ENCODE peak calls at places on chromosomes 16 and 17, in eight cellular contexts. D is GM12878, S is mammary epithelial cell, I is neural progenitor cell, P is H9, C is HCT116, G is fibroblast of lung, W is OCI-LY7. J is an unnamed sample.

GRCh38 chr17:75835315-75835987 is 8.8 kb downstream of the UNC13D start:
- DNase-seq in D (no peak), C (no peak), S (no peak), W (no peak), I (peak), P (no peak), G (no peak), J (no peak)

GRCh38 chr16:64866026-64866425 is 255.8 kb downstream of the CDH11 start:
- DNase-seq in W (no peak), C (no peak), P (no peak), D (no peak), G (peak), I (no peak), S (no peak), J (no peak)

GRCh38 chr16:30760577-30761426 is 1.1 kb downstream of the CFAP119 start:
- DNase-seq in G (no peak), S (no peak), C (no peak), P (no peak), W (no peak), D (no peak), I (no peak), J (no peak)

GRCh38 chr16:53511403-53512280 is 8.6 kb upstream of the AKTIP start:
- DNase-seq in P (no peak), W (no peak), I (no peak), S (no peak), D (no peak), C (no peak), G (no peak), J (peak)

GRCh38 chr17:78680436-78680835 is 101.6 kb downstream of the CYTH1 start:
- DNase-seq in C (no peak), S (no peak), I (no peak), D (no peak), P (no peak), W (no peak), G (peak), J (no peak)

GRCh38 chr17:863880-864279 is 81.7 kb downstream of the MRM3 start:
- DNase-seq in S (no peak), W (no peak), D (no peak), C (no peak), P (no peak), G (no peak), I (no peak), J (no peak)

GRCh38 chr16:80664798-80665197 is 124.0 kb downstream of the DYNLRB2 start:
- DNase-seq in S (peak), G (no peak), D (no peak), P (no peak), C (no peak), W (no peak), I (no peak), J (no peak)

GRCh38 chr17:79220715-79221291 is 146.2 kb downstream of the ENGASE start:
- DNase-seq in W (no peak), P (peak), C (no peak), S (no peak), I (peak), D (no peak), G (no peak), J (no peak)

GRCh38 chr16:89570342-89570923 is 5.1 kb upstream of the CPNE7 start:
- DNase-seq in W (no peak), P (no peak), G (no peak), S (no peak), D (no peak), I (no peak), C (no peak), J (no peak)

DNA sequence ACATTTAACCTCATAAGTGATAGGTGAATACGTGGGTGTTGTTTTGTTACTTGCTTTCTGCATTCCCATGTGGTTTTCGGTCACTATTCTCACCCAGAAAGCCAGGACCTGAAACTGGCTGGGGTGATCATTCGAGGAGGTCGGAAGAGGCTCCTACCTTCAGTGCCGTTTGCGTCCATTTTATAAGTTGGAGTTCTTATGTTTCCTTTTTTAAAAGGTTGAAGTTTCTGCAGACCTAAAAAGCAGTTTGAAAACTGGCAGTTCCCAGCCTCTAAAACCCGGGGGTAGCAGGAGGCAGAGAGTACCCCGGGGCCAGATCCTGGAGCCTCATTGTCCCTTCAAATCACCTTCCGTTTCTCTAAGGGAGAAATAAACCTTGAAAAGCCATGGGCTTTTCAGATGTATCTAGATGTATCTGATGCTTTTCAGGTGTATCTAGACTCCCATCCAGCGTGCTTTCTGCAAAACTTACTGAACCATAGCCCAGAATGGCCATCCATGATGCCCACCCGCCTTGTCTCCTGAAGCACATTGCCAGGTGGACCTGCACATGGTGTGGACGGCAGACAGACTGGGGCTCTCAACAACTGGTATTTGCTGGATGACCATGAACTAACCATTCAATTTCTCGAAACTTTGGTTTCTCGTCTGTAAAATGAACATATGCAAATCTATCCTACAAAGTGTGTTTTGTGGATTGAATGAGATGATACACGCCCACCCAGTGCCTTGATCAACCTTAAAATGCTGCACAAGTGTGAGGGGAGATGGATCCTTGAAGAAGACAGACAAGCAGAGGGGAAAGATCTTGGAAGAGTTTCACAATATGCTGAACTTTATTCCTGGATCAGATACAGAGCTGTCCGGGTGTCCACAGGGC is 1.3 kb downstream of the NLRC5 start:
- DNase-seq in D (no peak), C (no peak), G (no peak), S (no peak), I (no peak), P (no peak), W (no peak), J (no peak)
- H3K4me2 ChIP-seq in D (peak), C (peak), G (peak), S (peak), I (no peak), P (no peak), W (peak), J (peak)

DNA sequence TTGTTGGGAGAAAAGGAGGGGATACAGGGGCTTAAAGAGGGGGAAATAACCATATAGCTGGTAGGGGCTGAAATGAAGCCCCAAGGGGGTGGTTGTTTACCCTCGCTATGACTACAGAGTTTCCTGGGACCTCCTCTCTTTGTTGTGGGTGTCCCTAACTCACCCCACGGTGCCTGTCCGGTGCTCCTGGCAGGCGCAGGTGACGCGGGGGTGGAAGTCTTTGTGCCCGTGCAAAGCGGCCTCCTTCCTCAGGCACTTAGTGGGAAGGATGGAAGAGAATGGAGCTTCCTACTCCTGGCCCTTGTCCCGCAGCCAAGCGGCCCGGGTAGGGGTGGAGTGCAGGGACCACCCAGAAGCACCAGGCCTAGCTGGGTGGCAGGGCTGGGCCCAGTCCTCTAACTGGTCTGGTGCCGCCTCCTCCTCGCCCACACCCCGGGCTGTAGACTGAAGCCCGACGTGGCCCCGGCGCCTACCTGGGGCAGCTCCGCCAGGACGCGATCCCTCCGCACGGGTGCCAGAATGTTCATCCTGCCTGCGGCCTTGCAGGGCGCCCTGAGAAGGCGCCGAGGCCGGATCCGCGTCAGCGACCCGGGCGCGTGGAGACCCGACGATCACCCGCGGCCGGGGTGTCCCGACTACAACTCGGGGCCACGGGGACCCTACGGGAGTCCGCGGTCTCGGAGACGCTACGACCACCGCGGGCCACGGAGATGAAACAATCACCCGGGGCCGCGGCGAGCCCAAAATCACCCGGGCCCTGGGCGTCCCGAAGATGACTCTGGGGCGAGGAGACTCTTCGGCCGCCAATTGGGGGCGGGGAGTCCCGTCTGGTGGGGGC is 709 bp downstream of the RAB34 start:
- DNase-seq in W (no peak), D (no peak), S (peak), I (peak), C (no peak), G (peak), P (peak), J (no peak)
- H2AFZ ChIP-seq in W (no peak), D (peak), S (peak), I (peak), C (no peak), G (no peak), P (no peak), J (no peak)

DNA sequence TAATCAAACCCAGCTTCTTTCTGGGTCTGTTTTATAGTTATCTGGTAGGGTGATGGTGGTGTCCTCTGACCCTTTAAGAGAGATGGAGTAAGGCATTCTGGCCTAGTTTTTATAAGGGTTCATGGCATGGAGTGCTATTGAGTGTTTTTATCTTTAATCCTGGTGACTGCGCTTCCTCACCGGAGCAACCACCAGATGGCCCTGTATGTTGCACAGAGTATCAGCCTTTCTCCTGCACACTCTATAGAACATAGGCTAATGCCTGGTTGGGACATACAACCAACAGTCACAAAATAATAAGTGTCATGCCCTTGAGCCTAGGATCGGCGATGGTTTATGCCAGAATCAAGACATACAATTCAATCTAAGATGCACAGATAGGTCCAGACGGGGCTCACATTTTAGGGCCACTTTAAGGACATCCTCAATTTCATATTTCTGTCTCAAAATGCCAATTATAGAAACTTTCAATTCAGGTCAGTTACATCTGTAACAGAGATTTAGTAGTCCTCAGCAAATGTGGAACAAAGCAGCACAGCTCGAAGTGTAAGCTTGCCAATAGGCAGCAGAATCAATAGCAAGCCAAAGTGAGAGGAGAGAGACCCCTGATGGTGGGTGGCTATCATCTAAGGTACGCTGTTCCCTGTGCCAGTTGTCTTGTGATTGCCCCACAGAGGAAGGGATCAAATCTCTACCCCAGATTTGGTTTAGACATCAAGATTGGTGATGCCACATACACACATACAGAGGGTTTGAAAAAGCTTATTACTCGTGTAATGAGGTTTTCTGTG is 37.2 kb upstream of the HOXB9 start:
- DNase-seq in I (no peak), W (no peak), D (no peak), P (no peak), G (no peak), S (no peak), C (no peak), J (no peak)
- TF ChIP-seq CTCF in I (peak), W (peak), D (peak), P (peak), G (no peak), S (no peak), C (peak), J (peak)

DNA sequence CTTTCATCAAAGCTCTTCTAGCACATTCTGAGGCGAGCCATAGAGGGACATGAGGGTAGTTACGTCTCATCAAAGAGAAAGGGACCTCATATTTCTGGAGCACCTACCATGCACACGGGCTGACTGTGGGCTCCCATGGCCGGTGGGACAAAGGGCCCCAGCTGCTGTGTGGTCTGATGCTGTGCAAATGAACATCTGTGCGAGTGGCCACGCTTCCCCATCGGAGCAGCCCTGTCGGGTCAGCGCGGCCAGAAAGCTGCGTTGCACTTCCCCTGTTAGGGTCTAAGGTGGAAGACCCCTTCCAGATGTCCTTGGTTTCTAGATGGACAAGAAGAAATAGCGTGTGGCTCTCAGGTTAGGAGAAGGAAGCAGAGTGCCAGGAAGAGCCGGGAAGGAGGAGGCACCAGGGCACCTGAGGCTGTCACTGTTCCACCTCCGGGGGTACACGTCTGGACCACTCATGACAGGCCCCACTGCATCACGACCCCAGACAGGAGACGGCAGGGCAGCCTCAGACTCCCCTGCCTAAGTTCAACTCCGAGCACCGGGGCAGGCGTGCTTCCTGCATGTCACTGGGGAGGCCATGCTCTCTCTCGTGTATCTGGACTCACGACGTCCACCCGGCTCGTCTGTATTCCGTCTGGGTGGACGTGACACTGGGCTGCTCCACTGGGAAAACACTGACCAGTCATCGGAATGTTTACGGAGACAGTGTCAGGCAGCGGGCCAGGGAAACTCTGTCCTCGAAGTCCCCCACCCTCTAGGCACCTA is 8.5 kb upstream of the BAIAP2 start:
- DNase-seq in G (no peak), C (no peak), W (no peak), I (no peak), S (no peak), D (no peak), P (no peak), J (no peak)
- H3K4me2 ChIP-seq in G (peak), C (no peak), W (no peak), I (no peak), S (no peak), D (no peak), P (no peak), J (no peak)

DNA sequence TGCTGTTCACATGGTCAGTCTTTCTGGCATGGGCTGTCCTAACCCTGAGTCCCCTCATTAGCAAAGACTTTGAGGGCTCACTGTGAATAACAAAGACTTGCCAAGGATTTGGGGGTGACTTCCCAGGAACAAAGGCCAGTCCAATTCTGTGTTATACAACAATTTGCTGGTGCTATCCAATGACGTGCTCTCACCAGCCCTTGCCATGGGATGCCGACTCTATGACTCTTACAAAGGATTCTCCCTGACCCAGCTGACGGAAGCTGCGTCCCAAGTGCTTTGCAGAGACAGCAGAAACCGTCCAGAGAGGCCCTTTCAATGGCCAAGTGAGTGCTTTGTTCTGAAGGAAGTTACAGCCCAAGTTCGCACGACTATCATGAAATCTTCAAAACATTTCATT is 345.3 kb upstream of the TNRC6C start:
- DNase-seq in I (no peak), W (no peak), G (peak), C (no peak), D (no peak), S (no peak), P (no peak), J (no peak)
- H2AFZ ChIP-seq in I (no peak), W (no peak), G (no peak), C (no peak), D (no peak), S (no peak), P (no peak), J (no peak)

GRCh38 chr16:6343157-6343556 is 989.5 kb upstream of the RBFOX1 start:
- DNase-seq in P (no peak), G (no peak), S (no peak), I (peak), D (no peak), C (no peak), W (no peak), J (no peak)
- TF ChIP-seq CTCF in P (no peak), G (no peak), S (no peak), I (no peak), D (no peak), C (no peak), W (no peak), J (no peak)

GRCh38 chr16:75908718-75909117 is 182.4 kb upstream of the CPHXL start:
- DNase-seq in C (no peak), D (no peak), P (no peak), G (no peak), W (no peak), S (no peak), I (no peak), J (no peak)
- H3K4me2 ChIP-seq in C (no peak), D (no peak), P (no peak), G (no peak), W (no peak), S (no peak), I (no peak), J (no peak)